ENCODE peak calls at places on chromosomes 4 and X, in ten cellular contexts. H, N, J, E, F, G, C, S, B and O are unnamed samples.
A peak's percentile ranks its signal among the peaks of the same experiment; 100 is the strongest.

GRCh38 chrX:150486011-150486410 is 82.4 kb upstream of the MTM1 start:
- DNase-seq in E (peak; percentile 37), H (peak; percentile 36), N (peak; percentile 69), F (peak; percentile 59), S (no peak), J (no peak), G (peak; percentile 62), C (no peak), B (peak; percentile 59), O (peak; percentile 27)

GRCh38 chr4:3437998-3438846 is 3.5 kb upstream of the HGFAC start:
- DNase-seq in E (peak; percentile 9), G (peak; percentile 8), S (no peak), N (no peak), J (peak; percentile 76), B (no peak), H (no peak), C (no peak), F (no peak), O (no peak)

GRCh38 chrX:66221856-66222255 is 57.8 kb downstream of the HEPH start:
- DNase-seq in S (no peak), J (no peak), B (no peak), C (no peak), H (no peak), E (no peak), N (no peak), F (no peak), G (no peak), O (no peak)

GRCh38 chr4:83552924-83553323 is 17.0 kb downstream of the GPAT3 start:
- DNase-seq in H (peak; percentile 82), J (no peak), S (no peak), B (peak; percentile 67), E (no peak), C (no peak), F (no peak), G (no peak), N (peak; percentile 67), O (no peak)

GRCh38 chrX:134636859-134637258 is 21.4 kb downstream of the PLAC1 start:
- DNase-seq in N (peak; percentile 51), J (no peak), E (no peak), H (no peak), B (peak; percentile 44), C (no peak), G (no peak), F (no peak), S (no peak), O (no peak)

GRCh38 chr4:102638621-102639020 is 122.1 kb downstream of the MANBA start:
- DNase-seq in J (no peak), E (no peak), F (no peak), C (no peak), H (no peak), B (no peak), N (no peak), S (no peak), G (no peak), O (no peak)

GRCh38 chr4:111399523-111400135 is 745.6 kb upstream of the FAM241A start:
- DNase-seq in E (peak; percentile 12), H (no peak), S (no peak), G (no peak), C (no peak), N (no peak), J (no peak), F (no peak), B (peak; percentile 6), O (no peak)

GRCh38 chr4:7390366-7390765 is 44.4 kb downstream of the PSAPL1 start:
- DNase-seq in C (no peak), B (no peak), F (no peak), J (peak; percentile 13), E (no peak), G (no peak), H (no peak), N (no peak), S (no peak), O (peak; percentile 28)

GRCh38 chr4:147084861-147085260 is 139.2 kb upstream of the TTC29 start:
- DNase-seq in J (no peak), B (no peak), F (no peak), C (no peak), G (no peak), N (no peak), E (no peak), S (no peak), H (no peak), O (no peak)

DNA sequence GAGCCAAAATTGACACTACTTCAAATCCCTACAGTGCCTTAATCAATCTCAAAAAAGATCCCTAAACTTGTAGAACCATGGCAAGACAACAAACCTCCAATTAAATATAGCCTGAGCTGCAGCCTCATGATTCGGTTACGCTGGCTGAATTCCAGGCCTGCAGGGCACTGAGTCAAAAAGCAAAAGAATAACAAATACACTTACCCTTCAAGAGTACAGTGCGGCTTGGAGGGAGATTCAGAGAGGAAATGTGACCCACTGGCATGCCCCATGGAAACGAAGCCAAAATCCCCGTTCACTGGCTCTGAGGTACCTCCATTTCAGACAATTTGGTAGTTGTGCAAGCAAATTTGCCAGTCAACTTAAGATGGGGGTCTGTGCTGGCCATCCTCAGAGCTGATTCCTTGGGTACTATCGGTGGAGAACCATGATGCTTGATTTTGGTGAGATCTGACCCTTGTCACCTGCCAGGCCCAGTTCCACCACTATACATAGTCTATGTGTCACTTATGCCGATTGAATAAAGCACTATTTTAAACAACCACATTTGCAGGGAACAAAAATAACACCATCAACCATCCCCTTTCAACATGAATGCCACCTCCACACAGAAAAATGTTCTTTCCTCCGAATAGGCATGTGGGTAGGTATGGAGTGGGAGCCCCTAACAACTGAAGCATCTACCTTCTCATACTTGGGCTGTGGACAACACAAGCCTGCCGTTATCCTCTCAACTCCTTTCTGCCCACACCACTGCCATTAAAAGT is 2.1 kb downstream of the C4orf54 start:
- DNase-seq in C (no peak), E (peak; percentile 51), N (peak; percentile 80), F (no peak), B (peak; percentile 47), S (no peak), J (no peak), G (no peak), H (no peak), O (no peak)
- H3K4me1 ChIP-seq in C (peaks cover 18% of the 10 kb centered on the region), E (peaks cover 4% of the 10 kb centered on the region), N (no peaks in the 10 kb centered on the region), F (peaks cover 5% of the 10 kb centered on the region), B (peaks cover 2% of the 10 kb centered on the region), S (no peaks in the 10 kb centered on the region), J (no peaks in the 10 kb centered on the region), G (no peaks in the 10 kb centered on the region), H (no peaks in the 10 kb centered on the region), O (no peaks in the 10 kb centered on the region)

GRCh38 chrX:2701600-2701999 is 10.5 kb downstream of the CD99 start:
- DNase-seq in N (no peak), H (no peak), F (peak; percentile 36), G (no peak), J (no peak), C (no peak), B (no peak), E (no peak), S (no peak), O (no peak)
- H3K4me1 ChIP-seq in N (peaks cover 22% of the 10 kb centered on the region), H (peaks cover 3% of the 10 kb centered on the region), F (peaks cover 45% of the 10 kb centered on the region), G (no peaks in the 10 kb centered on the region), J (no peaks in the 10 kb centered on the region), C (peaks cover 76% of the 10 kb centered on the region), B (peaks cover 15% of the 10 kb centered on the region), E (peaks cover 74% of the 10 kb centered on the region), S (peaks cover 81% of the 10 kb centered on the region), O (no peaks in the 10 kb centered on the region)

DNA sequence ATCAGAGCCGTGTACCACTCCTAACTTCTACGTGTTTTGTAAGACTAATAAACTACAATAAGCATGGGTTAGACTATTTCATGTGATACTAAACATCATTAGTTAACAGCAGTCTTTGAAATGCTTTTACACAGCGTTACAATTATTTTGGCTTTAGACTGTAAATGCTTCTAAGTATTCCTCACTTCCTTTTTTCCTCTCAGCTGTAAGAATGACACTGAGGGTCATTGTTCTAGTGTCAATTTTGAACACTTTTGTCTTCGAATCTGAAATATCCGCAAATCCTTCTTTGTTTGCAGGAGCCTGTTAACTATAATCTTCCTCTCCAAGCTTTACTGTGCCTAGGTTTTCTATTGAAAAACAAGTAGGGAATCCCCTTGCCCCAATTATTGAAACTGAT is 1.5 kb downstream of the ABCE1 start:
- DNase-seq in B (peak; percentile 5), C (no peak), F (no peak), S (no peak), E (no peak), N (peak; percentile 9), G (no peak), H (no peak), J (no peak), O (no peak)
- H3K4me1 ChIP-seq in B (no peaks in the 10 kb centered on the region), C (peaks cover 26% of the 10 kb centered on the region), F (peaks cover 47% of the 10 kb centered on the region), S (peaks cover 30% of the 10 kb centered on the region), E (peaks cover 32% of the 10 kb centered on the region), N (no peaks in the 10 kb centered on the region), G (peaks cover 12% of the 10 kb centered on the region), H (peaks cover 3% of the 10 kb centered on the region), J (peaks cover 10% of the 10 kb centered on the region), O (no peaks in the 10 kb centered on the region)

GRCh38 chr4:98480535-98480934 is 177.9 kb downstream of the TSPAN5 start:
- DNase-seq in E (no peak), N (no peak), F (no peak), B (no peak), J (no peak), S (no peak), H (no peak), C (no peak), G (no peak), O (no peak)
- H3K4me1 ChIP-seq in E (no peaks in the 10 kb centered on the region), N (peaks cover 11% of the 10 kb centered on the region), F (peaks cover 8% of the 10 kb centered on the region), B (peaks cover 13% of the 10 kb centered on the region), J (no peaks in the 10 kb centered on the region), S (no peaks in the 10 kb centered on the region), H (no peaks in the 10 kb centered on the region), C (no peaks in the 10 kb centered on the region), G (no peaks in the 10 kb centered on the region), O (no peaks in the 10 kb centered on the region)

DNA sequence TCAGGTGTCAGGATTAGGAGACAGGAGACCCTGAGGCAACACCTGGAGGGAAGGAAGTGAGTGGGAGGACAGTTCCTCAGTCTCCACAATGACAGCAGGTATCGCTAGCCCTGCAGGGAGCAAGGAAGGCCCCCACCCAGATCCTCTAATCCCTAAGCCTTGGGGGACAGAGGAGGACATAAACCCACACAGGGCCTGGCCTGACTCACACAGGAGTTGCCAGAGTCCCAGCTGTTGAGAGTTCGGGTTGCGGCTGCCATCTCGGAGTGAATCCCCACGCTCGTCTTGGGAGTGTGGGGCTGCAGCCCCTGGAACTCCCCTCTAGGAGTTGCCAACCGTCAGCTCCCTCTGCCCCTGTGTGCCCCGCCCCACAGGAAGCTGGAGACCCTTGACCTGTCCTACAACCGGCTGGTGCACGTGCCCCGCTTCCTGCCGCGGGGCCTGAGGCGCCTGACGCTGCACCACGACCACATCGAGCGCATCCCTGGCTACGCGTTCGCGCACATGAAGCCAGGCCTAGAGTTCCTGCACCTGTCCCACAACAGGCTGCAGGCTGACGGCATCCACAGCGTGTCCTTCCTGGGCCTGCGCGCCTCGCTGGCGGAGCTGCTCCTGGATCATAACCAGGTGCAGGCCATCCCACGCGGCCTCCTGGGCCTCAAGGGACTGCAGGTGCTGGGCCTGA is 9.2 kb upstream of the BGN start:
- DNase-seq in G (no peak), E (no peak), H (no peak), C (no peak), J (no peak), S (no peak), B (no peak), N (no peak), F (no peak), O (no peak)
- H3K4me1 ChIP-seq in G (no peaks in the 10 kb centered on the region), E (peaks cover 6% of the 10 kb centered on the region), H (no peaks in the 10 kb centered on the region), C (peaks cover 2% of the 10 kb centered on the region), J (peaks cover 6% of the 10 kb centered on the region), S (peaks cover 4% of the 10 kb centered on the region), B (peaks cover 14% of the 10 kb centered on the region), N (peaks cover 5% of the 10 kb centered on the region), F (peaks cover 7% of the 10 kb centered on the region), O (no peaks in the 10 kb centered on the region)